ENCODE peak calls at places on chromosomes 13 and 19, in six cellular contexts. One of them, this sample, is unnamed.

GRCh38 chr13:57631607-57632275 is at the start of gene PCDH17:
- DNase-seq in A673: peak; percentile 90
- DNase-seq in uterus: peak; percentile 40
- DNase-seq in endodermal cell: no peak
- DNase-seq in keratinocyte: no peak
- DNase-seq in thoracic aorta: no peak
- DNase-seq in this sample: no peak

GRCh38 chr19:42474743-42475142 is 32.0 kb upstream of the CXCL17 start:
- DNase-seq in A673: no peak
- DNase-seq in uterus: no peak
- DNase-seq in endodermal cell: peak; percentile 55
- DNase-seq in keratinocyte: no peak
- DNase-seq in thoracic aorta: no peak
- DNase-seq in this sample: no peak

GRCh38 chr13:97659602-97660001 is 225.6 kb downstream of the RAP2A start:
- DNase-seq in A673: peak; percentile 31
- DNase-seq in uterus: no peak
- DNase-seq in endodermal cell: no peak
- DNase-seq in keratinocyte: no peak
- DNase-seq in thoracic aorta: no peak
- DNase-seq in this sample: no peak

GRCh38 chr19:54137913-54138776 is 583 bp downstream of the CNOT3 start:
- DNase-seq in A673: no peak
- DNase-seq in uterus: no peak
- DNase-seq in endodermal cell: peak; percentile 58
- DNase-seq in keratinocyte: no peak
- DNase-seq in thoracic aorta: no peak
- DNase-seq in this sample: no peak

GRCh38 chr19:6678690-6679109 is 8.7 kb upstream of the TNFSF14 start:
- DNase-seq in A673: no peak
- DNase-seq in uterus: no peak
- DNase-seq in endodermal cell: no peak
- DNase-seq in keratinocyte: no peak
- DNase-seq in thoracic aorta: no peak
- DNase-seq in this sample: no peak

GRCh38 chr19:3024870-3025515 is 4.1 kb downstream of the TLE2 start:
- DNase-seq in A673: no peak
- DNase-seq in uterus: no peak
- DNase-seq in endodermal cell: peak; percentile 83
- DNase-seq in keratinocyte: no peak
- DNase-seq in thoracic aorta: no peak
- DNase-seq in this sample: no peak

GRCh38 chr19:54035215-54036178 is 28.2 kb downstream of the VSTM1 start:
- DNase-seq in A673: peak; percentile 66
- DNase-seq in uterus: no peak
- DNase-seq in endodermal cell: peak; percentile 81
- DNase-seq in keratinocyte: no peak
- DNase-seq in thoracic aorta: no peak
- DNase-seq in this sample: peak; percentile 78

GRCh38 chr19:12649941-12650340 is 16.6 kb downstream of the MAN2B1 start:
- DNase-seq in A673: no peak
- DNase-seq in uterus: no peak
- DNase-seq in endodermal cell: no peak
- DNase-seq in keratinocyte: no peak
- DNase-seq in thoracic aorta: no peak
- DNase-seq in this sample: no peak

GRCh38 chr13:40206241-40207109 is 460.0 kb downstream of the FOXO1 start:
- DNase-seq in A673: no peak
- DNase-seq in uterus: no peak
- DNase-seq in endodermal cell: no peak
- DNase-seq in keratinocyte: peak; percentile 82
- DNase-seq in thoracic aorta: no peak
- DNase-seq in this sample: no peak

GRCh38 chr13:112032186-112032835 is 34.6 kb upstream of the SOX1 start:
- DNase-seq in A673: no peak
- DNase-seq in uterus: no peak
- DNase-seq in endodermal cell: no peak
- DNase-seq in keratinocyte: no peak
- DNase-seq in thoracic aorta: no peak
- DNase-seq in this sample: no peak

GRCh38 chr19:14674764-14675163 is at the start of gene ADGRE3:
- DNase-seq in A673: no peak
- DNase-seq in uterus: no peak
- DNase-seq in endodermal cell: no peak
- DNase-seq in keratinocyte: no peak
- DNase-seq in thoracic aorta: no peak
- DNase-seq in this sample: no peak

GRCh38 chr19:6125571-6125989 is 9.9 kb upstream of the ACSBG2 start:
- DNase-seq in A673: peak; percentile 86
- DNase-seq in uterus: peak; percentile 61
- DNase-seq in endodermal cell: peak; percentile 84
- DNase-seq in keratinocyte: peak; percentile 84
- DNase-seq in thoracic aorta: no peak
- DNase-seq in this sample: no peak

GRCh38 chr19:35519291-35519690 is 5.8 kb upstream of the DMKN start:
- DNase-seq in A673: no peak
- DNase-seq in uterus: no peak
- DNase-seq in endodermal cell: no peak
- DNase-seq in keratinocyte: peak; percentile 90
- DNase-seq in thoracic aorta: no peak
- DNase-seq in this sample: no peak

GRCh38 chr13:40979232-40979631 is 39.9 kb downstream of the ELF1 start:
- DNase-seq in A673: no peak
- DNase-seq in uterus: no peak
- DNase-seq in endodermal cell: no peak
- DNase-seq in keratinocyte: no peak
- DNase-seq in thoracic aorta: no peak
- DNase-seq in this sample: no peak

GRCh38 chr19:33171916-33172359 is 22.2 kb upstream of the LRP3 start:
- DNase-seq in A673: no peak
- DNase-seq in uterus: no peak
- DNase-seq in endodermal cell: peak; percentile 13
- DNase-seq in keratinocyte: no peak
- DNase-seq in thoracic aorta: no peak
- DNase-seq in this sample: no peak

GRCh38 chr13:48656621-48657020 is 2.9 kb downstream of the CYSLTR2 start:
- DNase-seq in A673: peak; percentile 24
- DNase-seq in uterus: no peak
- DNase-seq in endodermal cell: no peak
- DNase-seq in keratinocyte: no peak
- DNase-seq in thoracic aorta: no peak
- DNase-seq in this sample: no peak

GRCh38 chr19:1906985-1907562 is 1.9 kb downstream of the ADAT3 start:
- DNase-seq in A673: no peak
- DNase-seq in uterus: no peak
- DNase-seq in endodermal cell: no peak
- DNase-seq in keratinocyte: no peak
- DNase-seq in thoracic aorta: no peak
- DNase-seq in this sample: no peak

GRCh38 chr19:1904385-1905070 is 671 bp upstream of the ADAT3 start:
- DNase-seq in A673: peak; percentile 47
- DNase-seq in uterus: peak; percentile 59
- DNase-seq in endodermal cell: peak; percentile 89
- DNase-seq in keratinocyte: peak; percentile 77
- DNase-seq in thoracic aorta: no peak
- DNase-seq in this sample: no peak

GRCh38 chr19:1905863-1906375 is 720 bp downstream of the ADAT3 start:
- DNase-seq in A673: no peak
- DNase-seq in uterus: no peak
- DNase-seq in endodermal cell: no peak
- DNase-seq in keratinocyte: no peak
- DNase-seq in thoracic aorta: no peak
- DNase-seq in this sample: no peak

GRCh38 chr19:1907563-1908363 is 2.6 kb downstream of the ADAT3 start:
- DNase-seq in A673: no peak
- DNase-seq in uterus: no peak
- DNase-seq in endodermal cell: peak; percentile 51
- DNase-seq in keratinocyte: no peak
- DNase-seq in thoracic aorta: no peak
- DNase-seq in this sample: no peak

DNA sequence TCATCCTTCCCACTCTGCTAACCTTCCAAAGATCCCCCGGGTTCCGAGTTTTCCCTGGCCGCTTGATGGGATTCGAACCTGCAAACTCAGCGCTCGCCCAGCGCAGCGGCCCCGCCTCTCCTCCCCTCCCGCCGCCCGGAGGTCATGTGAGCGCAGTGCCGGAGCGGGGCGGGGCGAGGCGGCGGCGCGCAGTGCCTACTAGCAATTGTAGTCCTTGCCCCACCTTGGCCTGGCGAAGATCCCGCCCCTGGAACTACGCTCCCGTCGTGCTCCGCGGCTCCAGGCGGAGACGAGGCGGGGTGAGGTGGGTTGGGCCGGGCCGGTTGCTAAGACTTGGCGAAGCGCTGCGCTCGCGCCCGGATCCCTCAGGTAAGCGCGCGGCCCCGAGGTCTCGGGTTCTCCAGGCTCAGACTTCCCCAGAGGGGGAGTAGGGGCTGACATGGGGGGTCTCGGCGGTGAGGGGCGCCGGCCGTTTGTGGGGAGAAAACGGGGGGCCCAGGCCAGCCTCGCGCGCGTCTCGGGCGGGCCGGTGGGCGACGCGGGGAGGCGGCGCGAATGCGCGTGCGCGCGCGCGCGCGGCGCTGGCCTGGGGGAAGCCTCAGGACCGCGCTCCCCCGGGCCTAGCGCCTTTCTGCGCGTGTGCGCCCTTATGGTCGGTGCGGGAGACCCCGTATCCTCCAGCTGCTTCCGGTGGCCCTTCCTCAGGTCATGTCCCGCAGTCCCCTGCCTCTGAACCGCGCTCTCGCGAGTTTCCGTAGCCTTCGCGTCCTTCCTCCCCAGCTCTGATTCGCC is at the start of the genes ADAT3 and SCAMP4:
- DNase-seq in A673: peak; percentile 99
- DNase-seq in uterus: peak; percentile 99
- DNase-seq in endodermal cell: peak; percentile 99
- DNase-seq in keratinocyte: peak; percentile 95
- DNase-seq in thoracic aorta: peak; percentile 95
- DNase-seq in this sample: peak; percentile 92
- H3K27me3 ChIP-seq in A673: no peaks in the 10 kb centered on the region
- H3K27me3 ChIP-seq in uterus: no peaks in the 10 kb centered on the region
- H3K27me3 ChIP-seq in endodermal cell: no peaks in the 10 kb centered on the region
- H3K27me3 ChIP-seq in keratinocyte: no peaks in the 10 kb centered on the region
- H3K27me3 ChIP-seq in thoracic aorta: no peaks in the 10 kb centered on the region
- H3K27me3 ChIP-seq in this sample: no peaks in the 10 kb centered on the region

DNA sequence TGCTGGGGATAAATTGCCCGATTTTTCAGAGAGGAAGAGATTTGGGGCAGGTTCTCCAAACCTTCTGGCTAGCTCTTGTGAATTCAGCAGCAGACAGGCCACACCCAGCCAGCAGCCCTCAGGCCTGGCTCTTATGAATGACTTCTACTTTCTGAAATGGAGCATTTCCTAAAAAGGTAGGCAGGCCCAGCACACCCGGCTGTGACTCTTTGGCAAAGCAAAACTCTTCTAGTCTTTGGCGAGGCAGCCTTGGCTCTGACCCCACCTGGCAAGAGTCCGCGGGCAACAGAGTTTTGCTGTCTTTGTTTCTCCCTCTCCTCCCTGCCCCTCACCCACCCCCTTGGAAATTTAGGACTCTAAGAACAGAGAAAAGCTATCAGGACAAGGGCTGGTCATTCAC is 221.2 kb downstream of the ZNF536 start:
- DNase-seq in A673: no peak
- DNase-seq in uterus: no peak
- DNase-seq in endodermal cell: no peak
- DNase-seq in keratinocyte: no peak
- DNase-seq in thoracic aorta: peak; percentile 4
- DNase-seq in this sample: no peak
- H3K36me3 ChIP-seq in A673: no peaks in the 10 kb centered on the region
- H3K36me3 ChIP-seq in uterus: no peaks in the 10 kb centered on the region
- H3K36me3 ChIP-seq in endodermal cell: no peaks in the 10 kb centered on the region
- H3K36me3 ChIP-seq in keratinocyte: no peaks in the 10 kb centered on the region
- H3K36me3 ChIP-seq in thoracic aorta: peaks cover 2% of the 10 kb centered on the region
- H3K36me3 ChIP-seq in this sample: no peaks in the 10 kb centered on the region

GRCh38 chr19:49128545-49129237 is 9.3 kb downstream of the PPFIA3 start:
- DNase-seq in A673: no peak
- DNase-seq in uterus: no peak
- DNase-seq in endodermal cell: no peak
- DNase-seq in keratinocyte: no peak
- DNase-seq in thoracic aorta: no peak
- DNase-seq in this sample: no peak

GRCh38 chr19:49125025-49125731 is 5.8 kb downstream of the PPFIA3 start:
- DNase-seq in A673: no peak
- DNase-seq in uterus: no peak
- DNase-seq in endodermal cell: peak; percentile 75
- DNase-seq in keratinocyte: no peak
- DNase-seq in thoracic aorta: no peak
- DNase-seq in this sample: no peak

GRCh38 chr19:49129238-49129583 is 9.9 kb downstream of the PPFIA3 start:
- DNase-seq in A673: peak; percentile 46
- DNase-seq in uterus: no peak
- DNase-seq in endodermal cell: peak; percentile 83
- DNase-seq in keratinocyte: no peak
- DNase-seq in thoracic aorta: no peak
- DNase-seq in this sample: no peak

GRCh38 chr19:49127674-49128544 is 8.6 kb downstream of the PPFIA3 start:
- DNase-seq in A673: peak; percentile 98
- DNase-seq in uterus: peak; percentile 95
- DNase-seq in endodermal cell: peak; percentile 99
- DNase-seq in keratinocyte: peak; percentile 90
- DNase-seq in thoracic aorta: peak; percentile 83
- DNase-seq in this sample: peak; percentile 77

GRCh38 chr19:49126575-49126974 is 7.2 kb downstream of the PPFIA3 start:
- DNase-seq in A673: no peak
- DNase-seq in uterus: no peak
- DNase-seq in endodermal cell: no peak
- DNase-seq in keratinocyte: no peak
- DNase-seq in thoracic aorta: no peak
- DNase-seq in this sample: no peak
- H3K4me3 ChIP-seq in A673: no peak overlapping the region
- H3K4me3 ChIP-seq in uterus: no peak overlapping the region
- H3K4me3 ChIP-seq in endodermal cell: no peak overlapping the region
- H3K4me3 ChIP-seq in keratinocyte: no peak overlapping the region
- H3K4me3 ChIP-seq in thoracic aorta: no peak overlapping the region
- H3K4me3 ChIP-seq in this sample: no peak overlapping the region

DNA sequence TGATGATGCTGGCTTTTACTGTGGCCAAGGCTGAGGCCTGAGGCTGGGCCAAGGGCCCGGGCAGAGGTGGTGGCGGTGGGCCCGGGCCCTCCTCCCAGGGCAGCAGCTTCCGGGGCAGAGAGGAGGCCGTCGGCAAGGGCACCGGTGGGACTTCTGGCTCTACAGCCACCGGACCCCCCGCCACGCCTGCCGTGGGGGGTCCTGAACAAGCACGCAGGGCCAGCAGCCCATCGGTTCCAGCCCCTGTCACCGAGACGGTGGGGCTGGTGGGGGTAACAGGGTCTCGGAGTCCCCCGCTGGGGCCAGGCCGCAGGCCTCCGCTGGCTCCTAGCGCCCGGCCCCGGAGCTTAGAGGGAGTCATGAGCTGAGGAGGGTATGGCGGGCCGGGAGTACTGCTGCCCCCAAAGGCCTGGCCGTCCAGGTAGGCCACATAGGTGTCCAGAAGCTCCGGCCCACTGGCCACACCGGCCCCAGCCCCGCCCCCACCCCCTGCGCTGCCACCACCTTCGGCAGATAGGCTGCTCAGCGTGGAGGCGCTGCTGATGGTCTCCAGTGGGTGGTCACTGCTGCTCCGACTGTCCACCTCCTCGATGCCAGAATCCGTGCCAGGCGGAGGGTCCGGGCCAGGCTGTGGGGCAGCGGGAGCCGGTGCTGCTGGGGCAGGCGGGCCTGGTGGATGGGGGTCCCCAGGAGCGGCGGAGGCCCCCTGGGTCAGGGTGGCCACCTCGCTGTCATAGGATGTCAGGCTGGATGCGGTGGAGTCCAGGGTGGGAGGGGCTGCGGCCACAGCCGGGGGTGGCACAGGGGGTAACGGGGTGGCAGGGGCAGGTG is 17.3 kb downstream of the C19orf81 start:
- DNase-seq in A673: no peak
- DNase-seq in uterus: no peak
- DNase-seq in endodermal cell: no peak
- DNase-seq in keratinocyte: no peak
- DNase-seq in thoracic aorta: no peak
- DNase-seq in this sample: no peak
- H3K27me3 ChIP-seq in A673: peaks cover 30% of the 10 kb centered on the region
- H3K27me3 ChIP-seq in uterus: peaks cover 21% of the 10 kb centered on the region
- H3K27me3 ChIP-seq in endodermal cell: peaks cover 31% of the 10 kb centered on the region
- H3K27me3 ChIP-seq in keratinocyte: peaks cover 46% of the 10 kb centered on the region
- H3K27me3 ChIP-seq in thoracic aorta: peaks cover 6% of the 10 kb centered on the region
- H3K27me3 ChIP-seq in this sample: peaks cover 16% of the 10 kb centered on the region

This sample was measured in BJ.